ENCODE peak calls at places on chromosomes 16 and 17, in eight cellular contexts. One of them, this sample, is unnamed.

GRCh38 chr16:77585379-77585778 is 136.9 kb upstream of the NUDT7 start:
- DNase-seq in spleen: no peak
- DNase-seq in K562: no peak
- DNase-seq in endothelial cell of umbilical vein: peak
- DNase-seq in sigmoid colon: no peak
- DNase-seq in GM12878: no peak
- DNase-seq in HCT116: no peak
- DNase-seq in stomach: no peak
- DNase-seq in this sample: no peak

GRCh38 chr17:38750312-38751121 is 2.0 kb upstream of the PSMB3 start:
- DNase-seq in GM12878: no peak
- DNase-seq in K562: no peak
- DNase-seq in HCT116: no peak
- DNase-seq in sigmoid colon: no peak
- DNase-seq in stomach: no peak
- DNase-seq in spleen: peak
- DNase-seq in endothelial cell of umbilical vein: peak
- DNase-seq in this sample: no peak

GRCh38 chr17:74610108-74610507 is 13.4 kb downstream of the CD300E start:
- DNase-seq in stomach: no peak
- DNase-seq in endothelial cell of umbilical vein: no peak
- DNase-seq in spleen: no peak
- DNase-seq in K562: no peak
- DNase-seq in sigmoid colon: no peak
- DNase-seq in HCT116: no peak
- DNase-seq in GM12878: no peak
- DNase-seq in this sample: no peak

GRCh38 chr17:42518046-42518754 is 17.8 kb upstream of the NAGLU start:
- DNase-seq in spleen: peak
- DNase-seq in endothelial cell of umbilical vein: peak
- DNase-seq in K562: peak
- DNase-seq in GM12878: no peak
- DNase-seq in HCT116: peak
- DNase-seq in sigmoid colon: peak
- DNase-seq in stomach: peak
- DNase-seq in this sample: peak

GRCh38 chr17:18117533-18117932 is 9.0 kb downstream of the MYO15A start:
- DNase-seq in spleen: no peak
- DNase-seq in HCT116: no peak
- DNase-seq in stomach: no peak
- DNase-seq in GM12878: no peak
- DNase-seq in K562: no peak
- DNase-seq in endothelial cell of umbilical vein: no peak
- DNase-seq in sigmoid colon: no peak
- DNase-seq in this sample: no peak

GRCh38 chr17:5662409-5663150 is 78.3 kb upstream of the NLRP1 start:
- DNase-seq in sigmoid colon: no peak
- DNase-seq in GM12878: no peak
- DNase-seq in spleen: no peak
- DNase-seq in K562: no peak
- DNase-seq in HCT116: no peak
- DNase-seq in stomach: no peak
- DNase-seq in endothelial cell of umbilical vein: no peak
- DNase-seq in this sample: no peak

GRCh38 chr17:30550512-30551273 is 73.5 kb downstream of the GOSR1 start:
- DNase-seq in stomach: peak
- DNase-seq in K562: peak
- DNase-seq in sigmoid colon: no peak
- DNase-seq in HCT116: peak
- DNase-seq in spleen: peak
- DNase-seq in endothelial cell of umbilical vein: no peak
- DNase-seq in GM12878: peak
- DNase-seq in this sample: no peak

GRCh38 chr16:87006021-87006420 is 311.2 kb downstream of the C16orf95 start:
- DNase-seq in spleen: no peak
- DNase-seq in K562: no peak
- DNase-seq in GM12878: no peak
- DNase-seq in endothelial cell of umbilical vein: no peak
- DNase-seq in sigmoid colon: peak
- DNase-seq in stomach: no peak
- DNase-seq in HCT116: no peak
- DNase-seq in this sample: no peak

GRCh38 chr17:35890774-35891155 is 10.6 kb upstream of the CCL5 start:
- DNase-seq in endothelial cell of umbilical vein: no peak
- DNase-seq in spleen: peak
- DNase-seq in stomach: peak
- DNase-seq in HCT116: no peak
- DNase-seq in sigmoid colon: no peak
- DNase-seq in K562: no peak
- DNase-seq in GM12878: no peak
- DNase-seq in this sample: no peak

GRCh38 chr16:56866955-56867830 is 2.2 kb downstream of the SLC12A3 start:
- DNase-seq in spleen: no peak
- DNase-seq in sigmoid colon: no peak
- DNase-seq in K562: peak
- DNase-seq in endothelial cell of umbilical vein: peak
- DNase-seq in GM12878: no peak
- DNase-seq in HCT116: peak
- DNase-seq in stomach: peak
- DNase-seq in this sample: peak

GRCh38 chr17:74387365-74388218 is 20.3 kb downstream of the GPR142 start:
- DNase-seq in K562: peak
- DNase-seq in spleen: no peak
- DNase-seq in HCT116: no peak
- DNase-seq in stomach: peak
- DNase-seq in endothelial cell of umbilical vein: no peak
- DNase-seq in sigmoid colon: no peak
- DNase-seq in GM12878: no peak
- DNase-seq in this sample: no peak

GRCh38 chr16:29820271-29820701 is at the start of gene MVP:
- DNase-seq in GM12878: no peak
- DNase-seq in spleen: peak
- DNase-seq in endothelial cell of umbilical vein: peak
- DNase-seq in K562: no peak
- DNase-seq in sigmoid colon: peak
- DNase-seq in stomach: peak
- DNase-seq in HCT116: no peak
- DNase-seq in this sample: peak

GRCh38 chr17:82216301-82217119 is 3.9 kb upstream of the CCDC57 start:
- DNase-seq in HCT116: peak
- DNase-seq in endothelial cell of umbilical vein: peak
- DNase-seq in spleen: peak
- DNase-seq in stomach: peak
- DNase-seq in K562: no peak
- DNase-seq in GM12878: peak
- DNase-seq in sigmoid colon: peak
- DNase-seq in this sample: peak

GRCh38 chr17:836154-836553 is 54.0 kb downstream of the MRM3 start:
- DNase-seq in stomach: no peak
- DNase-seq in K562: no peak
- DNase-seq in endothelial cell of umbilical vein: no peak
- DNase-seq in GM12878: no peak
- DNase-seq in sigmoid colon: no peak
- DNase-seq in spleen: no peak
- DNase-seq in HCT116: no peak
- DNase-seq in this sample: no peak

GRCh38 chr16:86258713-86259112 is 251.6 kb upstream of the FOXF1 start:
- DNase-seq in K562: no peak
- DNase-seq in stomach: no peak
- DNase-seq in sigmoid colon: no peak
- DNase-seq in spleen: no peak
- DNase-seq in HCT116: no peak
- DNase-seq in GM12878: no peak
- DNase-seq in endothelial cell of umbilical vein: no peak
- DNase-seq in this sample: no peak

GRCh38 chr17:55285340-55286301 is 20.9 kb downstream of the HLF start:
- DNase-seq in HCT116: no peak
- DNase-seq in sigmoid colon: peak
- DNase-seq in spleen: no peak
- DNase-seq in stomach: peak
- DNase-seq in endothelial cell of umbilical vein: peak
- DNase-seq in GM12878: no peak
- DNase-seq in K562: no peak
- DNase-seq in this sample: peak

GRCh38 chr17:6394055-6394454 is 40.9 kb downstream of the AIPL1 start:
- DNase-seq in K562: no peak
- DNase-seq in sigmoid colon: no peak
- DNase-seq in stomach: no peak
- DNase-seq in spleen: no peak
- DNase-seq in HCT116: no peak
- DNase-seq in endothelial cell of umbilical vein: no peak
- DNase-seq in GM12878: no peak
- DNase-seq in this sample: no peak

GRCh38 chr17:81741594-81742452 is 29.7 kb downstream of the SLC25A10 start:
- DNase-seq in sigmoid colon: peak
- DNase-seq in endothelial cell of umbilical vein: no peak
- DNase-seq in stomach: no peak
- DNase-seq in HCT116: no peak
- DNase-seq in K562: peak
- DNase-seq in spleen: no peak
- DNase-seq in GM12878: no peak
- DNase-seq in this sample: no peak

GRCh38 chr17:14156689-14157088 is 80.0 kb downstream of the CDRT15 start:
- DNase-seq in GM12878: no peak
- DNase-seq in HCT116: no peak
- DNase-seq in stomach: no peak
- DNase-seq in endothelial cell of umbilical vein: no peak
- DNase-seq in K562: no peak
- DNase-seq in spleen: no peak
- DNase-seq in sigmoid colon: no peak
- DNase-seq in this sample: no peak

GRCh38 chr17:4498461-4499397 is at the start of gene SPNS2:
- DNase-seq in sigmoid colon: no peak
- DNase-seq in GM12878: no peak
- DNase-seq in spleen: peak
- DNase-seq in endothelial cell of umbilical vein: peak
- DNase-seq in K562: peak
- DNase-seq in stomach: peak
- DNase-seq in HCT116: no peak
- DNase-seq in this sample: peak

GRCh38 chr16:69321080-69321479 is 9.3 kb downstream of the PDF start:
- DNase-seq in K562: no peak
- DNase-seq in GM12878: no peak
- DNase-seq in sigmoid colon: peak
- DNase-seq in endothelial cell of umbilical vein: no peak
- DNase-seq in spleen: peak
- DNase-seq in stomach: no peak
- DNase-seq in HCT116: no peak
- DNase-seq in this sample: no peak

GRCh38 chr17:40558300-40558584 is 7.0 kb downstream of the CCR7 start:
- DNase-seq in endothelial cell of umbilical vein: no peak
- DNase-seq in GM12878: no peak
- DNase-seq in sigmoid colon: no peak
- DNase-seq in stomach: peak
- DNase-seq in K562: no peak
- DNase-seq in spleen: no peak
- DNase-seq in HCT116: no peak
- DNase-seq in this sample: no peak

GRCh38 chr17:7215652-7216139 is 3.9 kb downstream of the DLG4 start:
- DNase-seq in stomach: no peak
- DNase-seq in GM12878: no peak
- DNase-seq in HCT116: no peak
- DNase-seq in sigmoid colon: no peak
- DNase-seq in K562: no peak
- DNase-seq in endothelial cell of umbilical vein: no peak
- DNase-seq in spleen: no peak
- DNase-seq in this sample: no peak

GRCh38 chr16:30984669-30985400 is at the start of gene HSD3B7:
- DNase-seq in GM12878: no peak
- DNase-seq in spleen: peak
- DNase-seq in stomach: peak
- DNase-seq in K562: peak
- DNase-seq in endothelial cell of umbilical vein: peak
- DNase-seq in sigmoid colon: peak
- DNase-seq in HCT116: peak
- DNase-seq in this sample: peak
- TF ChIP-seq POLR2AphosphoS5 in GM12878: peak
- TF ChIP-seq POLR2AphosphoS5 in spleen: peak
- TF ChIP-seq POLR2AphosphoS5 in stomach: peak
- TF ChIP-seq POLR2AphosphoS5 in K562: peak
- TF ChIP-seq POLR2AphosphoS5 in endothelial cell of umbilical vein: peak
- TF ChIP-seq POLR2AphosphoS5 in sigmoid colon: peak
- TF ChIP-seq POLR2AphosphoS5 in HCT116: peak
- TF ChIP-seq POLR2AphosphoS5 in this sample: peak

GRCh38 chr17:48597775-48598631 is 4.4 kb upstream of the HOXB5 start:
- DNase-seq in spleen: peak
- DNase-seq in K562: no peak
- DNase-seq in stomach: peak
- DNase-seq in sigmoid colon: peak
- DNase-seq in HCT116: no peak
- DNase-seq in GM12878: no peak
- DNase-seq in endothelial cell of umbilical vein: peak
- DNase-seq in this sample: no peak
- TF ChIP-seq POLR2AphosphoS5 in spleen: peak
- TF ChIP-seq POLR2AphosphoS5 in K562: no peak
- TF ChIP-seq POLR2AphosphoS5 in stomach: peak
- TF ChIP-seq POLR2AphosphoS5 in sigmoid colon: peak
- TF ChIP-seq POLR2AphosphoS5 in HCT116: no peak
- TF ChIP-seq POLR2AphosphoS5 in GM12878: no peak
- TF ChIP-seq POLR2AphosphoS5 in endothelial cell of umbilical vein: peak
- TF ChIP-seq POLR2AphosphoS5 in this sample: peak

GRCh38 chr17:47686661-47687327 is 7.2 kb upstream of the TBKBP1 start:
- DNase-seq in spleen: no peak
- DNase-seq in GM12878: no peak
- DNase-seq in K562: no peak
- DNase-seq in HCT116: no peak
- DNase-seq in sigmoid colon: no peak
- DNase-seq in endothelial cell of umbilical vein: peak
- DNase-seq in stomach: no peak
- DNase-seq in this sample: no peak

GRCh38 chr17:47684535-47685193 is 9.3 kb upstream of the TBKBP1 start:
- DNase-seq in K562: no peak
- DNase-seq in stomach: no peak
- DNase-seq in sigmoid colon: no peak
- DNase-seq in HCT116: no peak
- DNase-seq in endothelial cell of umbilical vein: no peak
- DNase-seq in GM12878: no peak
- DNase-seq in spleen: no peak
- DNase-seq in this sample: no peak

GRCh38 chr17:47686276-47686635 is 7.7 kb upstream of the TBKBP1 start:
- DNase-seq in sigmoid colon: no peak
- DNase-seq in K562: no peak
- DNase-seq in stomach: no peak
- DNase-seq in endothelial cell of umbilical vein: no peak
- DNase-seq in HCT116: no peak
- DNase-seq in spleen: no peak
- DNase-seq in GM12878: no peak
- DNase-seq in this sample: no peak

GRCh38 chr17:47687328-47687690 is 6.7 kb upstream of the TBKBP1 start:
- DNase-seq in stomach: no peak
- DNase-seq in HCT116: no peak
- DNase-seq in K562: no peak
- DNase-seq in endothelial cell of umbilical vein: no peak
- DNase-seq in GM12878: no peak
- DNase-seq in spleen: no peak
- DNase-seq in sigmoid colon: no peak
- DNase-seq in this sample: no peak

GRCh38 chr17:47685556-47686275 is 8.2 kb upstream of the TBKBP1 start:
- DNase-seq in GM12878: no peak
- DNase-seq in stomach: no peak
- DNase-seq in K562: no peak
- DNase-seq in endothelial cell of umbilical vein: no peak
- DNase-seq in sigmoid colon: no peak
- DNase-seq in HCT116: no peak
- DNase-seq in spleen: no peak
- DNase-seq in this sample: no peak
- TF ChIP-seq POLR2AphosphoS5 in GM12878: no peak
- TF ChIP-seq POLR2AphosphoS5 in stomach: no peak
- TF ChIP-seq POLR2AphosphoS5 in K562: no peak
- TF ChIP-seq POLR2AphosphoS5 in endothelial cell of umbilical vein: no peak
- TF ChIP-seq POLR2AphosphoS5 in sigmoid colon: no peak
- TF ChIP-seq POLR2AphosphoS5 in HCT116: no peak
- TF ChIP-seq POLR2AphosphoS5 in spleen: no peak
- TF ChIP-seq POLR2AphosphoS5 in this sample: no peak

GRCh38 chr17:46193626-46194392 is 580 bp upstream of the KANSL1 start:
- DNase-seq in GM12878: peak
- DNase-seq in endothelial cell of umbilical vein: peak
- DNase-seq in HCT116: peak
- DNase-seq in stomach: peak
- DNase-seq in spleen: peak
- DNase-seq in sigmoid colon: peak
- DNase-seq in K562: peak
- DNase-seq in this sample: peak
- TF ChIP-seq POLR2AphosphoS5 in GM12878: no peak
- TF ChIP-seq POLR2AphosphoS5 in endothelial cell of umbilical vein: peak
- TF ChIP-seq POLR2AphosphoS5 in HCT116: peak
- TF ChIP-seq POLR2AphosphoS5 in stomach: peak
- TF ChIP-seq POLR2AphosphoS5 in spleen: peak
- TF ChIP-seq POLR2AphosphoS5 in sigmoid colon: peak
- TF ChIP-seq POLR2AphosphoS5 in K562: peak
- TF ChIP-seq POLR2AphosphoS5 in this sample: peak